ENCODE peak calls at places on chromosomes 12 and 14, in five cellular contexts. Y is MM.1S, E is SK-N-SH, H is colonic mucosa, I is transverse colon. W is an unnamed sample. For H3K9me3, the result is how much of the 10 kb centered on the place peaks cover.

GRCh38 chr12:48351022-48351708 is 446 bp upstream of the ZNF641 start:
- DNase-seq in Y (peak), E (no peak), H (peak), I (peak), W (peak)

GRCh38 chr14:68685419-68686211 is 107.3 kb downstream of the ZFP36L1 start:
- DNase-seq in Y (peak), E (no peak), H (no peak), I (peak), W (peak)

GRCh38 chr12:21276826-21277225 is 57.9 kb downstream of the SLCO1A2 start:
- DNase-seq in Y (no peak), E (no peak), H (no peak), I (no peak), W (no peak)

GRCh38 chr14:98154254-98154653 is 1117.7 kb downstream of the BCL11B start:
- DNase-seq in Y (no peak), E (no peak), H (no peak), I (no peak), W (no peak)

GRCh38 chr12:115375188-115375991 is 691.4 kb upstream of the TBX3 start:
- DNase-seq in Y (peak), E (no peak), H (no peak), I (no peak), W (peak)

GRCh38 chr14:26594148-26594547 is 3.7 kb downstream of the NOVA1 start:
- DNase-seq in Y (no peak), E (no peak), H (no peak), I (no peak), W (no peak)

GRCh38 chr12:32051511-32052299 is 54.9 kb upstream of the BICD1 start:
- DNase-seq in Y (no peak), E (no peak), H (no peak), I (no peak), W (peak)

GRCh38 chr12:78470354-78471195 is 394.0 kb upstream of the SYT1 start:
- DNase-seq in Y (peak), E (peak), H (peak), I (peak), W (peak)

GRCh38 chr14:81169711-81170103 is 51.1 kb downstream of the GTF2A1 start:
- DNase-seq in Y (no peak), E (peak), H (peak), I (peak), W (peak)

GRCh38 chr12:106223485-106224391 is 24.1 kb downstream of the CKAP4 start:
- DNase-seq in Y (peak), E (peak), H (peak), I (peak), W (peak)

GRCh38 chr14:60654303-60654925 is 5.1 kb upstream of the SIX1 start:
- DNase-seq in Y (no peak), E (peak), H (no peak), I (no peak), W (no peak)

GRCh38 chr12:85425926-85426325 is 145.9 kb downstream of the ALX1 start:
- DNase-seq in Y (no peak), E (no peak), H (no peak), I (no peak), W (no peak)

GRCh38 chr12:47276253-47277070 is 196.7 kb upstream of the AMIGO2 start:
- DNase-seq in Y (peak), E (no peak), H (peak), I (peak), W (no peak)

GRCh38 chr14:98931911-98932310 is 340.1 kb downstream of the BCL11B start:
- DNase-seq in Y (no peak), E (no peak), H (peak), I (peak), W (no peak)

GRCh38 chr12:100675432-100675831 is 101.9 kb downstream of the GAS2L3 start:
- DNase-seq in Y (no peak), E (peak), H (no peak), I (peak), W (peak)

GRCh38 chr12:93174048-93174447 is 203.7 kb upstream of the NUDT4 start:
- DNase-seq in Y (no peak), E (peak), H (no peak), I (no peak), W (no peak)

GRCh38 chr12:109523504-109523903 is 46.1 kb downstream of the UBE3B start:
- DNase-seq in Y (no peak), E (no peak), H (no peak), I (no peak), W (no peak)

GRCh38 chr12:109517619-109518018 is 40.2 kb downstream of the UBE3B start:
- DNase-seq in Y (no peak), E (no peak), H (no peak), I (no peak), W (no peak)

GRCh38 chr12:109523071-109523470 is 45.6 kb downstream of the UBE3B start:
- DNase-seq in Y (no peak), E (peak), H (no peak), I (no peak), W (no peak)

GRCh38 chr12:109519787-109520186 is 42.4 kb downstream of the UBE3B start:
- DNase-seq in Y (no peak), E (no peak), H (no peak), I (no peak), W (no peak)

DNA sequence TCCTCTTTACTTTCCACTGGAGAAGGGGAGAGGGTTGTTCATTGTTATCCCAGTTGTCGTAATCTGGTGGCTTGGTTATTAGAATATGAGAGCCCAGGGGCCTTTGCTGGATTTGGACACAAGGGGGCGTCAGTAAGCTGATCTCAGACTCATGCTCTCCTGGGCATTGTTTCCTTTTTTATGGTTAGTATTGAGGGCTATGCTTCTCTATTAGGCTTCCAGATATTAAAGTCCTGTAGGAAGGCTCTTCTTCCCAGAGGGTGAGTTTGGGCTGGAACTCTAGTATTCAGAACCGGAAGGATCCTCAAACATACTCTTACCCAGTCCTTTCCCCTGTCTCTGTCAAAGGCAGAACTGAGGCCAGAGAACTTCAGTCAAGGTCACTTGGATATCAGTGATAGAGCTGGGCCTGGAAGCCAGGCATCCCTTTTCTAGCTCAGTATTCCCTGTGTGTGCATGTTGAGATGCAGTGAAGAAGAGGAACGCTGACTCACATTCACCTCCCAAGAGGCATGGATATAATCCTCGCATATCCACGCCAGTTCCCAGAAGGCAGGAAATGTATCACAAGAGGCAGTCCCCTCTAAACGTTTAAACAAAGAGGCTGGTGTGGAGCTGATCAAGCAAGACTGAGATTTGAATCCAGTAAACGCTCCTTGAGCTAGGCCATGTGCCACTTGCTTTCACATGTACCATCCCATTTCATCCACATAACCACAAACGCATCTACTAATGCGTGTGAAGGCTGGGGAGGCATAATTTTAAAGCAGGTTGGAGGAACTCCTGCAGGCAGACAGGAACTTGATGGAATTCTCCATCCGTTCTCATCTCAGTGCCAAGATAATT is 41.6 kb downstream of the UBE3B start:
- DNase-seq in Y (peak), E (peak), H (peak), I (peak), W (peak)
- H3K9me3 ChIP-seq in Y (under half), E (under half), H (under half), I (under half), W (under half)

DNA sequence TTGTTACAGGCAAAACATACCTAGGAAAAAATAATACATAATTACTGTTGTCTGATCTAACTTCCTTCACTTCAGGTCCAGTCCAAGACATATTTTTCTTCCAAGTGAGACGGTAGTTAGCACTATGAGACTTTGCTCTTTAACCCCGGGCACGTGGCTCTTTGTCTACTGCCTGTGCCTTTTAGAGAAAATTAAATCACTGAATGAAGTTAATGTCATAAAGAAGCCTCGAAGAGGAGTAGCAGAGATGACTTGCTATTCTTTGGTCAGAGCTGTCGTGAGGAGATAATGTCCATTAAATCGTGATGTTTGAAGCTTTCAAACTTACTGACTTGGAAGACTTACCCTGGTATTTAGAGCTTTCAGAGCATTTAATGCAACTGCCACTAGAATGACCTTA is 8.7 kb downstream of the TESPA1 start:
- DNase-seq in Y (no peak), E (no peak), H (no peak), I (no peak), W (no peak)
- H3K27ac ChIP-seq in Y (no peak), E (no peak), H (no peak), I (no peak), W (no peak)

GRCh38 chr14:46279327-46279726 is 372.3 kb downstream of the RPL10L start:
- DNase-seq in Y (no peak), E (no peak), H (no peak), I (no peak), W (no peak)
- H3K9me3 ChIP-seq in Y (under half), E (under half), H (under half), I (under half), W (under half)

GRCh38 chr12:108119974-108120862 is 8.9 kb upstream of the WSCD2 start:
- DNase-seq in Y (no peak), E (no peak), H (no peak), I (no peak), W (no peak)
- H3K27ac ChIP-seq in Y (no peak), E (no peak), H (no peak), I (no peak), W (no peak)

GRCh38 chr12:34376133-34376799 is 354.0 kb downstream of the ALG10 start:
- DNase-seq in Y (no peak), E (no peak), H (no peak), I (no peak), W (no peak)
- H3K9me3 ChIP-seq in Y (under half), E (under half), H (under half), I (under half), W (under half)

GRCh38 chr14:24335461-24336146 is 733 bp upstream of the ADCY4 start:
- DNase-seq in Y (no peak), E (peak), H (peak), I (no peak), W (no peak)
- H3K27ac ChIP-seq in Y (no peak), E (no peak), H (no peak), I (no peak), W (no peak)

GRCh38 chr12:28212182-28212581 is 21.9 kb downstream of the CCDC91 start:
- DNase-seq in Y (no peak), E (no peak), H (no peak), I (no peak), W (no peak)

GRCh38 chr12:28215021-28215420 is 24.8 kb downstream of the CCDC91 start:
- DNase-seq in Y (no peak), E (no peak), H (no peak), I (no peak), W (no peak)

GRCh38 chr12:28209782-28210181 is 19.5 kb downstream of the CCDC91 start:
- DNase-seq in Y (no peak), E (no peak), H (no peak), I (no peak), W (no peak)
- H3K9me3 ChIP-seq in Y (under half), E (under half), H (under half), I (under half), W (under half)

DNA sequence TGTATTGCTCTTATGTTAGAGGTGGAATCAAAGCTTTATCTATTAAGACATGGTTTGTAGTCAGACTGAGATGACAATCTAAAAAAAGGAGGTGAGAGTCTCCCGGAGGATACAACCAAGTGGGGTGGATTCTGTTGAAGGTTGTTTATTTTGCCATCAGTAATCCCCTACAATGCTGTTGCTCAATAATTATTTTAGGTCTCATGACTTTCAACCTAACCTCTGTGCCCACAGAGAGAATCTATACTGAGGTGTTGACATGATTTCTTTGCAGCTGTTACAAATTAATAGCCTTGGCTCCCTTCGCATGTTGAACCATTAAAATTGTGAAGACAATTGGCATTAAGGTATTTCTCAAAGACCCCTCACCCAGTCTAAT is 28.7 kb upstream of the FOS start:
- DNase-seq in Y (peak), E (no peak), H (no peak), I (no peak), W (no peak)
- H3K27ac ChIP-seq in Y (peak), E (no peak), H (no peak), I (peak), W (no peak)

GRCh38 chr14:35088514-35088913 is 33.3 kb downstream of the PPP2R3C start:
- DNase-seq in Y (no peak), E (peak), H (no peak), I (no peak), W (no peak)
- H3K9me3 ChIP-seq in Y (under half), E (under half), H (under half), I (under half), W (under half)

DNA sequence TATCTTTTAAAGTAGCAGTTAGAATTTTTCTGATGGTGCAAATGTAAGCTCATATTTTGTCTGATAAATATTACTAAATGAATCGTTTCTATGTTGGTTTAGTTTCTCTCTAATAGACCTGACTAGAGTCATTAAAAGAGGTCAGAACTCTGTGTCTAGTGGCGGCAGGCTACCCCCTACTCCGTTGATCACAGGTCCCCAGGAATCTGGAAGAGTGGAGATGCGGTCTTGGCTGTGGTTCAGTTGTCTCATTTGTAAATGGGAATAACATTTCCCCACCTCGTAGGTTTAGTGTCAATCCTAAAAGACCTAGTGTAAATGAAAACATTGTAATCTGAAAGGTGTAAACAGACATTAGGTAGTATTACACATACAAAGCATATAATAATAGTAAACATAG is 4.7 kb upstream of the FOXJ2 start:
- DNase-seq in Y (no peak), E (no peak), H (no peak), I (no peak), W (no peak)
- H3K27ac ChIP-seq in Y (no peak), E (peak), H (no peak), I (peak), W (no peak)